ENCODE peak calls at places on chromosomes 5 and 9, in four cellular contexts. G is HepG2, W is H1, M is A673. Z is an unnamed sample. For H3K4me1 and H3K9me3, the result is how much of the 10 kb centered on the place peaks cover.

GRCh38 chr5:119190470-119190869 is 119.6 kb downstream of the DMXL1 start:
- DNase-seq in W (no peak), G (no peak), M (no peak), Z (no peak)

GRCh38 chr5:31993182-31993961 is 180.7 kb downstream of the GOLPH3 start:
- DNase-seq in W (no peak), M (no peak), G (no peak), Z (no peak)

GRCh38 chr5:87127956-87128687 is 139.6 kb upstream of the RASA1 start:
- DNase-seq in G (no peak), W (no peak), M (no peak), Z (peak)

GRCh38 chr5:1495525-1495897 is 28.2 kb downstream of the LPCAT1 start:
- DNase-seq in M (no peak), G (no peak), W (no peak), Z (no peak)

GRCh38 chr9:88826181-88826580 is 165.1 kb upstream of the S1PR3 start:
- DNase-seq in M (no peak), W (no peak), G (no peak), Z (no peak)

GRCh38 chr5:72252574-72253155 is 67.4 kb downstream of the MRPS27 start:
- DNase-seq in M (peak), G (no peak), W (no peak), Z (no peak)

GRCh38 chr5:51384281-51384840 is 1.1 kb downstream of the ISL1 start:
- DNase-seq in W (no peak), M (no peak), G (no peak), Z (no peak)

GRCh38 chr5:121863753-121864152 is 12.1 kb downstream of the FTMT start:
- DNase-seq in W (no peak), M (no peak), G (no peak), Z (no peak)

GRCh38 chr5:142621227-142621626 is 64.7 kb downstream of the FGF1 start:
- DNase-seq in M (no peak), W (no peak), G (no peak), Z (no peak)

GRCh38 chr5:15620501-15620900 is 120.5 kb downstream of the FBXL7 start:
- DNase-seq in M (no peak), W (no peak), G (no peak), Z (no peak)

GRCh38 chr5:44809215-44809955 is 638 bp downstream of the MRPS30 start:
- DNase-seq in M (peak), G (peak), W (no peak), Z (peak)

GRCh38 chr9:72628191-72628590 is 106.8 kb downstream of the TMC1 start:
- DNase-seq in G (no peak), W (no peak), M (no peak), Z (no peak)

GRCh38 chr5:89498699-89499098 is 615.7 kb upstream of the MEF2C start:
- DNase-seq in W (no peak), G (no peak), M (no peak), Z (no peak)

GRCh38 chr5:139461698-139462097 is 845 bp downstream of the ECSCR start:
- DNase-seq in M (no peak), G (no peak), W (no peak), Z (no peak)

GRCh38 chr9:35609001-35609819 is 4.1 kb downstream of the TESK1 start:
- DNase-seq in M (no peak), G (no peak), W (no peak), Z (peak)

GRCh38 chr5:45335978-45336377 is 360.2 kb downstream of the HCN1 start:
- DNase-seq in W (no peak), M (no peak), G (no peak), Z (no peak)

GRCh38 chr5:73440262-73440661 is 8.3 kb downstream of the FOXD1 start:
- DNase-seq in M (no peak), W (no peak), G (no peak), Z (no peak)

GRCh38 chr5:82489668-82490067 is 211.5 kb upstream of the RPS23 start:
- DNase-seq in G (peak), M (no peak), W (no peak), Z (no peak)

GRCh38 chr5:89241186-89241585 is 358.2 kb upstream of the MEF2C start:
- DNase-seq in W (no peak), G (no peak), M (no peak), Z (no peak)

GRCh38 chr9:117414220-117414905 is 494 bp downstream of the ASTN2 start:
- DNase-seq in G (no peak), W (peak), M (no peak), Z (no peak)

GRCh38 chr9:100033877-100034551 is 64.8 kb downstream of the ERP44 start:
- DNase-seq in M (no peak), G (no peak), W (no peak), Z (no peak)

GRCh38 chr5:59062986-59063683 is 480.3 kb downstream of the RAB3C start:
- DNase-seq in W (no peak), G (peak), M (no peak), Z (no peak)

GRCh38 chr9:99105152-99106043 is 485 bp downstream of the TGFBR1 start:
- DNase-seq in W (peak), M (peak), G (peak), Z (peak)

GRCh38 chr5:56476487-56476856 is 243.3 kb upstream of the ANKRD55 start:
- DNase-seq in W (no peak), M (no peak), G (peak), Z (no peak)

GRCh38 chr9:108473209-108474112 is 382.3 kb downstream of the ACTL7B start:
- DNase-seq in M (no peak), G (no peak), W (no peak), Z (no peak)

GRCh38 chr9:35481347-35481975 is 8.4 kb upstream of the RUSC2 start:
- DNase-seq in G (peak), M (peak), W (peak), Z (no peak)

GRCh38 chr9:124782661-124783574 is 6.0 kb downstream of the OLFML2A start:
- DNase-seq in G (no peak), W (peak), M (no peak), Z (no peak)

GRCh38 chr9:89317282-89317681 is 1.0 kb upstream of the SECISBP2 start:
- DNase-seq in W (no peak), M (no peak), G (no peak), Z (no peak)

GRCh38 chr9:20618361-20618799 is 3.9 kb downstream of the MLLT3 start:
- DNase-seq in G (peak), W (no peak), M (peak), Z (no peak)

GRCh38 chr5:111232311-111233049 is 8.3 kb downstream of the CAMK4 start:
- DNase-seq in G (no peak), W (no peak), M (no peak), Z (no peak)

GRCh38 chr9:129757045-129757444 is 4.2 kb upstream of the PTGES start:
- DNase-seq in W (no peak), G (no peak), M (no peak), Z (no peak)

GRCh38 chr9:103183569-103184191 is 188.5 kb downstream of the CYLC2 start:
- DNase-seq in W (no peak), G (peak), M (no peak), Z (no peak)

GRCh38 chr5:112866739-112867138 is 5.7 kb downstream of the SRP19 start:
- DNase-seq in G (no peak), W (no peak), M (no peak), Z (no peak)

GRCh38 chr9:91177081-91177480 is 184.6 kb downstream of the AUH start:
- DNase-seq in W (no peak), G (no peak), M (no peak), Z (no peak)

GRCh38 chr5:78750281-78750680 is 101.7 kb upstream of the LHFPL2 start:
- DNase-seq in G (no peak), M (peak), W (no peak), Z (no peak)

GRCh38 chr9:108911820-108912219 is 22.1 kb downstream of the ELP1 start:
- DNase-seq in G (peak), W (no peak), M (no peak), Z (peak)

GRCh38 chr9:124721109-124721850 is 49.8 kb downstream of the NR6A1 start:
- DNase-seq in W (no peak), G (peak), M (peak), Z (no peak)

DNA sequence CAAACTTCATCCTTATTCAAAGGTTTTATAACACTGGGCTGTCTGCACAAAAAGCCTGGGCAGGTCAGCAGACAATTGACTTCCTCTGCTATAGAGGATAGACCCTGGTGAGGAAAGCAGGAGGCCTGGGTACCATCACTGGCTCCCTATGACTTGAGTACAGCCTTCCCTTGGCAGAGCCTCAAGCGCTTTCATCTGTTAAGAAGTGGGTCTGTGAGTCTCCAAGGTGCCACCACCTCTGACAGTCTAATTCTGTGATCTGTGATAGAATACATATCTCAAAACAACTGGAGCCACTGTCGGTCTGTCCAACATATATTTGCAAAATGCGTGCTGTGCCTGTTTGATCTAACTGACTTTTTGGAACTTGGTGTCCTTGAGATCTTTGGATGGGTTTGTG is 52.2 kb downstream of the C9orf152 start:
- DNase-seq in G (no peak), W (no peak), M (no peak), Z (no peak)
- H3K4me1 ChIP-seq in G (under half), W (under half), M (under half), Z (under half)

GRCh38 chr5:154830219-154830595 is 20.2 kb downstream of the FAXDC2 start:
- DNase-seq in G (no peak), W (no peak), M (no peak), Z (no peak)
- H3K4me3 ChIP-seq in G (no peak), W (no peak), M (no peak), Z (no peak)

GRCh38 chr9:134830126-134830525 is 50.5 kb upstream of the FCN2 start:
- DNase-seq in M (no peak), W (no peak), G (no peak), Z (no peak)

GRCh38 chr9:134829356-134829937 is 51.2 kb upstream of the FCN2 start:
- DNase-seq in G (no peak), M (no peak), W (no peak), Z (no peak)

GRCh38 chr9:134827559-134827958 is 53.1 kb upstream of the FCN2 start:
- DNase-seq in W (no peak), G (no peak), M (no peak), Z (no peak)

GRCh38 chr9:134827993-134828392 is 52.6 kb upstream of the FCN2 start:
- DNase-seq in W (no peak), M (no peak), G (no peak), Z (no peak)

DNA sequence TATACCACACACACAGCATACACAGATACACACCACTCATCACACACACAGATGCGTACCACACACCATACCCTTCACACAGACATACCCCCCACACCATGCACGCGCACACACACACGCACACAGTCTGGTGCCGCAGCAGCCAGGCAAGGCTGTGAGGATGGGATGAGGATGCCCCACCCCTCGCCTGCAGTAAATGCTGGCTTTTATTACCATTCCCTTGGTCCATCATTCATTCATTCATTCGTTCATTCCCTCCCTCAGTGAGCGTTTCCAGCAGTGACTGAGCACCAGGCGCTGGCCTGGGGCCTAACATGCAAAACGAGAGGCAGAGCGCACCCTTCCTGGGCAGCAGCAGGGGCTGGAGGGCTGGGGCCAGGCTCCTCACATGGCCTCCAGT is 51.7 kb upstream of the FCN2 start:
- DNase-seq in G (no peak), W (no peak), M (no peak), Z (no peak)
- H3K9me3 ChIP-seq in G (under half), W (under half), M (under half), Z (under half)

GRCh38 chr9:14215614-14216013 is 98.3 kb downstream of the NFIB start:
- DNase-seq in G (no peak), M (peak), W (no peak), Z (no peak)
- H3K4me1 ChIP-seq in G (under half), M (under half), W (under half), Z (under half)

GRCh38 chr5:4868140-4868735 is 271.9 kb upstream of the ADAMTS16 start:
- DNase-seq in M (peak), G (peak), W (peak), Z (peak)
- H3K4me3 ChIP-seq in M (no peak), G (no peak), W (no peak), Z (no peak)

DNA sequence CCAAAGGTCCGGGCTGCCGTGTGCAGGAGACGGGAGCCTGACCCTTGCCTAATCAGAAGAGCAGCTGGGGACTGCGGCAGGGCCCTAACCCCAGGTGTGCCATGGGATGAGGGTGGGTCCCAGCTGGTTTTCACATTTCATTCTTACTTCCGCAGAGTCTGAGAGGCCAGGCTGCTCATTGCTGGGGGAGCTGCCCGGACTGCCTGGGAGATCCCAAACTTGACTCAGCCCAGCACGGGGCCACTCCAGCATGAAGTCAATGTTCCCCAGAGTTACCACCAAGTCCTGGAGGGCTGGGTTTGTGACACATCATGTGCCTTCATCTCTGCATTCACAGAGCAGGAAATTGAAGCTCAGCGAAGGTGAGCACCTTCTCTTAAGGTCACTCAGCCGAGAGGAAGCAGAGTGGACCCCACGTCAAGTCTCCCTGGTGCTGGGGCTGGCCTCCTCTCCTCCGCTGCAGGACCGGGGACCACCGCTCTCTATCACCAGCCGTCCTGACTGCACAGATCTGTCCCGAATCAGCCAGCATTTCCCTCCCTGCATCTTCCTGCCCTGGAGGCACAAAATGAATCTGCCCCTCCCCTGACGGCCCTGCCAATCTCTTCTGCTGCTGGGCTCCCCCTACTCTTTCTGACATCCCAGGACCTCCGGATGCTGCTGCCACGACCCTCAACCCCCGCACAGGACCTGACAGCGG is 54.6 kb upstream of the PHYKPL start:
- DNase-seq in M (no peak), W (no peak), G (no peak), Z (no peak)
- H3K9me3 ChIP-seq in M (under half), W (under half), G (under half), Z (under half)